ENCODE peak calls at places on chromosomes 2 and 18, in eight cellular contexts. V is WERI-Rb-1, G is dorsolateral prefrontal cortex, I is pancreas, D is spleen, O is epithelial cell of esophagus, Y is IMR-90, L is fibroblast of lung. C is an unnamed sample.

GRCh38 chr18:77088977-77089795 is 43.4 kb downstream of the MBP start:
- DNase-seq in O (peak; percentile 71), D (peak; percentile 70), I (peak; percentile 52), V (no peak), Y (no peak), L (no peak), G (no peak), C (peak; percentile 39)

GRCh38 chr2:32012872-32013271 is 2.1 kb upstream of the MEMO1 start:
- DNase-seq in D (no peak), L (no peak), O (no peak), G (no peak), I (no peak), Y (no peak), V (no peak), C (no peak)

GRCh38 chr2:149538138-149538833 is 49.3 kb downstream of the MMADHC start:
- DNase-seq in G (no peak), L (peak; percentile 39), O (peak; percentile 92), Y (no peak), I (no peak), D (no peak), V (no peak), C (no peak)

GRCh38 chr18:48002933-48003365 is 72.5 kb upstream of the SMAD2 start:
- DNase-seq in I (peak; percentile 87), G (no peak), L (peak; percentile 78), O (peak; percentile 73), D (peak; percentile 87), V (no peak), Y (peak; percentile 7), C (no peak)

GRCh38 chr18:64713284-64713683 is 564.4 kb upstream of the LINC00305 start:
- DNase-seq in Y (no peak), D (no peak), G (no peak), O (no peak), L (no peak), I (no peak), V (no peak), C (no peak)

GRCh38 chr2:178163395-178163794 is 30.9 kb upstream of the OSBPL6 start:
- DNase-seq in I (no peak), O (peak; percentile 44), G (no peak), L (no peak), Y (peak; percentile 9), V (no peak), D (no peak), C (no peak)

GRCh38 chr2:68749345-68749744 is 14.7 kb downstream of the ARHGAP25 start:
- DNase-seq in D (no peak), Y (no peak), I (no peak), O (no peak), V (no peak), L (no peak), G (no peak), C (no peak)

GRCh38 chr2:240956935-240957655 is 41.3 kb upstream of the SNED1 start:
- DNase-seq in G (peak; percentile 11), O (no peak), V (no peak), D (peak; percentile 68), L (no peak), Y (no peak), I (no peak), C (no peak)

GRCh38 chr2:164841719-164842623 is at the start of gene COBLL1:
- DNase-seq in L (peak; percentile 67), O (peak; percentile 92), Y (peak; percentile 41), V (peak; percentile 88), D (peak; percentile 92), G (peak; percentile 23), I (peak; percentile 89), C (peak; percentile 92)

GRCh38 chr2:72933646-72934151 is 16.4 kb downstream of the EMX1 start:
- DNase-seq in V (no peak), I (no peak), L (no peak), D (peak; percentile 59), Y (no peak), O (no peak), G (no peak), C (no peak)

GRCh38 chr2:18566145-18566544 is 5.7 kb upstream of the RDH14 start:
- DNase-seq in V (no peak), G (no peak), O (no peak), L (no peak), Y (peak; percentile 24), I (no peak), D (no peak), C (no peak)

DNA sequence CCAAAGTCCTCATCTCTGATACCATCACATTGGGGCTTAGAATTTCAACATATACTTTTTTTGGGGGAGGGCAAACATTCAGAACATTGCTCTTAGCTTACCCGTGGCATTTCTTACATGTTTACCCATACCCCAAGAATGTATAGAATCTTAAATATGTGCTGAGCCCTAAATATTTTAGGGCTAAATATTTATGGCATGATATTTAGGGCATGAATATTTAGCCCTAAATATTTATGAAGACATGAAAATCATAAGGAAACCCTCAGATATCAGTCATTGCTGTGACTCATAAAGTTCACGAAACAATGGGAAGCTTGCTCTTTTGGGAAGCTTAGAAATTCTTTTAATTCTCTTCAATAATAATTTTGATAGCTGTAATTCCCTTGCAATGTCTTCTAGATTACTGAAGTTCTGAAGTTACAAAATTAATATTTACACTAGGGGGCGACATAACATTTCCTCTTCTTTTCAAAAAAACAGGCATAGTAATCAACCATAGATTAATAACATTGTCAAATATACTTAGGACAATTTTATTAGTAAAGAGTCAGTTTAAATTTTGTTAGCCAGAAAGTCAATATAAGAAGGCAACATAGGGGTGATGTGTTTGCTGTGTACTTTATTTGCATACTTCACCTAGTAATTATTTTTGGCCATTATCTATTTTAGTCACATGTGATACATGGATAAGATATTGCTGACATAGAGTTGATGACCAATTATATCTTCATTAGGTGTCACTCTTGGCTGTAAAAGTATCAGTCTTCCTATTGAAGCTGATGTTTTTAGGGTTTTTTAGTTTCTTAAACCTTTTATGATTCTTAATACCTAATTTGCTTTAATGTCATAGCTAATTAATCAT is 13.1 kb downstream of the ZNF804A start:
- DNase-seq in Y (peak; percentile 48), D (no peak), I (no peak), O (peak; percentile 43), G (no peak), L (peak; percentile 27), V (no peak), C (no peak)
- TF ChIP-seq CTCF in Y (peak; percentile 60), D (peak; percentile 23), I (peak; percentile 13), O (peak; percentile 26), G (peak; percentile 42), L (no peak), V (no peak), C (peak; percentile 28)

DNA sequence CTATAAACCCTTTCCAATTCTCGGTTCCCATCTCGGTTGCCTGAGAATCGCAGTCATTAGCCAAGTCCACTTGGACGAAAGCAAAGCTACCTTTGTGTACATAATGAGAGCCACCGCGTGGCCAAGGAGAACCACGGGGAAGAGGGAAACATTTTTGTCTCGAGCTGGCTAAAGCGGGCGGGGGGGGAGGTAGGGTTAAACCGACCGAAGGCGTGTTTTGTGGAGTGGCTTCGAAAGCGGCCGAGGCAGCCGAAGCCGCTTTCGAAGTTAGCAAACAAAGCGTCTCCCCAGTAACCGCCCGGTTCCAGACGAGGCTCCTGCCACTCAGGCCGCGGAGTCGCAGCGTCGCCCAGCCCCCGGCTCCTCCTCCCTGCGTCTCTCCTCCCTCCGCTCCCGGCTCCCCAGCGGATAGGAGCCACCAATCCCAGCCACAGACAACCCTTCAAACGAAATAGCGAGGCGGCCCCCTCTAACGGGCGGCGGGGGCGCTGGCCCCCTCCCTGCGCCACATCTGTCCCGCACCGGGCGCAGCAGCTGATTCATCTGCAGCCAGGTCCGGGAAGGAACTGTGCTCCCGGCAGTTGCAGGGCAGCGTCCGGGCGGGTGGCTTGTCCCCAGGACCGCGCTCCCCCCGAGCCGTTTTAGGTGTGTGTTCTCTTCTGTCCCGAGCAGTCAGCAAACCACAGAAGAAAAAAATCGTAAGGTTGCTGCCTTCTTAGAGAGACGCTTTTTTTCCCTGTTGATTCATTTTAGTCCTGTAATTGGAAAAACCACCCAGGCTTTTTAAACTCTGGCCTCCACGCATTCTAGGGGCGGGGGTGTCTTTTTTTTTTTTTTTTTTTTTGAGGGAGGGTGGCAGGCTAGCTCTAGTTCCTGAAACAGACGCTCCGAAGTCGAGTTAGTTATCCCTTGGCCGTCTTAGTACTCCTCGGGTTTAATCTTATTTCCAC is 1.8 kb upstream of the TGIF1 start:
- DNase-seq in Y (peak; percentile 96), L (peak; percentile 97), G (peak; percentile 71), D (peak; percentile 96), I (peak; percentile 94), V (peak; percentile 96), O (peak; percentile 98), C (peak; percentile 97)
- TF ChIP-seq CTCF in Y (peak; percentile 24), L (peak; percentile 10), G (peak; percentile 19), D (no peak), I (no peak), V (no peak), O (peak; percentile 21), C (no peak)

GRCh38 chr18:43786893-43787292 is 509.6 kb upstream of the SYT4 start:
- DNase-seq in V (no peak), I (no peak), D (no peak), Y (no peak), L (no peak), O (no peak), G (no peak), C (no peak)
- TF ChIP-seq CTCF in V (no peak), I (no peak), D (no peak), Y (no peak), L (no peak), O (no peak), G (no peak), C (no peak)

DNA sequence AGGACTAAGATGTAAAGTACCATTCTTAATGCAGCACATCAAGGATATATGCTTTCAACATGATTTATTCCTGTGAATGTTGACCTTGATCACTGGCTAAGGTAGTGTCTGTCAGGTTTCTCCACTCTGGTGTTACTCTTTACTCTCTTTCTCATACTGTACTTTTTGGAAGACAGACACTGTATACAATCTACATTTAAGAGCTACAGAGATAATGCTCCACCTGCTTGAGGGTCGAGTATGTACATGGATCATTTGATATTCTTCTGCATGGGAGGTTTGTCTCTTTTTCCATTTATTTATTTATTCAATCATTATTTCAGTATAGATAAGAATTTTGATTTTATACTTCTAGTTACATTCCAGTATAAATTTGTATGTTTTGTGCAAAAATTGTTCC is 199.5 kb upstream of the RGPD4 start:
- DNase-seq in O (no peak), L (no peak), I (no peak), D (no peak), G (no peak), V (no peak), Y (no peak), C (no peak)
- TF ChIP-seq CTCF in O (no peak), L (no peak), I (no peak), D (no peak), G (no peak), V (no peak), Y (no peak), C (no peak)

DNA sequence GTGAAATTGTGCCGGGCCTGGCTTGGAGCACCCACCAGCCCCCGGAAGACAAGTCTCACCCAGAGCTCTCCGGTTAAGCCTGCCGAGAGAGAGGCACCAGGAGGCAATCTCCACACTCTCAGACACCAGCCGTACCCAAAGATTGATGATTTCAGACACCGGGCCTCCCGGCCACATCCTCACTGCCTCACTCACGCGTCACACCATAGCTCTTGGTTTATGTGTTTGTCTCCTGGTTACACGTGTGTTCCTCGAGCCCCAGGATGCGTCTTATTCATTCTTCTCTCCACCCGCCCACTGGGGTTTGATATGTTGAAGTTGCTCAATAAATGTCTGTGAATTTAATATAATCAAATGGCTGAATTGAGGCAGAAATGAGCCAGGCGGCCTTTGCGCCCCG is 203.8 kb downstream of the KLHL29 start:
- DNase-seq in Y (peak; percentile 9), V (no peak), I (no peak), O (no peak), L (no peak), G (no peak), D (peak; percentile 41), C (no peak)
- TF ChIP-seq CTCF in Y (no peak), V (no peak), I (no peak), O (no peak), L (no peak), G (no peak), D (no peak), C (no peak)

GRCh38 chr2:153163055-153163454 is 315.5 kb downstream of the RPRM start:
- DNase-seq in V (peak; percentile 38), Y (no peak), D (no peak), G (no peak), I (peak; percentile 18), O (peak; percentile 56), L (peak; percentile 16), C (no peak)
- TF ChIP-seq CTCF in V (peak; percentile 54), Y (peak; percentile 14), D (peak; percentile 12), G (peak; percentile 46), I (peak; percentile 18), O (peak; percentile 68), L (no peak), C (no peak)